ENCODE peak calls at places on chromosome 1, in six cellular contexts. One of them, this sample, is unnamed.

GRCh38 chr1:200245492-200245891 is 164.3 kb downstream of the ZNF281 start:
- DNase-seq in glutamatergic neuron: no peak
- DNase-seq in GM23338: no peak
- DNase-seq in H1: no peak
- DNase-seq in AG04450: no peak
- DNase-seq in fibroblast of the aortic adventitia: peak; percentile 79
- DNase-seq in this sample: peak; percentile 45

GRCh38 chr1:32891241-32891570 is 4.9 kb downstream of the HPCA start:
- DNase-seq in glutamatergic neuron: no peak
- DNase-seq in GM23338: no peak
- DNase-seq in H1: no peak
- DNase-seq in AG04450: no peak
- DNase-seq in fibroblast of the aortic adventitia: no peak
- DNase-seq in this sample: no peak

GRCh38 chr1:62038594-62039284 is 155.9 kb upstream of the L1TD1 start:
- DNase-seq in glutamatergic neuron: no peak
- DNase-seq in GM23338: no peak
- DNase-seq in H1: no peak
- DNase-seq in AG04450: no peak
- DNase-seq in fibroblast of the aortic adventitia: no peak
- DNase-seq in this sample: no peak

GRCh38 chr1:97238816-97239215 is 517.2 kb downstream of the PTBP2 start:
- DNase-seq in glutamatergic neuron: no peak
- DNase-seq in GM23338: no peak
- DNase-seq in H1: no peak
- DNase-seq in AG04450: no peak
- DNase-seq in fibroblast of the aortic adventitia: no peak
- DNase-seq in this sample: no peak

GRCh38 chr1:212791261-212791675 is 309 bp downstream of the NSL1 start:
- DNase-seq in glutamatergic neuron: no peak
- DNase-seq in GM23338: no peak
- DNase-seq in H1: no peak
- DNase-seq in AG04450: no peak
- DNase-seq in fibroblast of the aortic adventitia: peak; percentile 81
- DNase-seq in this sample: peak; percentile 81

GRCh38 chr1:98048234-98048633 is 127.4 kb upstream of the DPYD start:
- DNase-seq in glutamatergic neuron: peak; percentile 58
- DNase-seq in GM23338: peak; percentile 90
- DNase-seq in H1: peak; percentile 56
- DNase-seq in AG04450: peak; percentile 85
- DNase-seq in fibroblast of the aortic adventitia: peak; percentile 93
- DNase-seq in this sample: peak; percentile 93

GRCh38 chr1:172380441-172381244 is 39.8 kb upstream of the C1orf105 start:
- DNase-seq in glutamatergic neuron: no peak
- DNase-seq in GM23338: no peak
- DNase-seq in H1: no peak
- DNase-seq in AG04450: no peak
- DNase-seq in fibroblast of the aortic adventitia: no peak
- DNase-seq in this sample: no peak

GRCh38 chr1:54564312-54565112 is 16.5 kb downstream of the ACOT11 start:
- DNase-seq in glutamatergic neuron: no peak
- DNase-seq in GM23338: peak; percentile 43
- DNase-seq in H1: no peak
- DNase-seq in AG04450: no peak
- DNase-seq in fibroblast of the aortic adventitia: no peak
- DNase-seq in this sample: no peak

GRCh38 chr1:19149736-19150135 is 60.3 kb downstream of the UBR4 start:
- DNase-seq in glutamatergic neuron: no peak
- DNase-seq in GM23338: no peak
- DNase-seq in H1: no peak
- DNase-seq in AG04450: no peak
- DNase-seq in fibroblast of the aortic adventitia: no peak
- DNase-seq in this sample: no peak

GRCh38 chr1:57858740-57859139 is 434.9 kb upstream of the DAB1 start:
- DNase-seq in glutamatergic neuron: no peak
- DNase-seq in GM23338: peak; percentile 16
- DNase-seq in H1: no peak
- DNase-seq in AG04450: no peak
- DNase-seq in fibroblast of the aortic adventitia: no peak
- DNase-seq in this sample: no peak

GRCh38 chr1:153386500-153386901 is 4.4 kb downstream of the S100A8 start:
- DNase-seq in glutamatergic neuron: no peak
- DNase-seq in GM23338: no peak
- DNase-seq in H1: no peak
- DNase-seq in AG04450: no peak
- DNase-seq in fibroblast of the aortic adventitia: no peak
- DNase-seq in this sample: no peak

GRCh38 chr1:221897312-221897711 is 155.4 kb upstream of the DUSP10 start:
- DNase-seq in glutamatergic neuron: no peak
- DNase-seq in GM23338: no peak
- DNase-seq in H1: no peak
- DNase-seq in AG04450: peak; percentile 18
- DNase-seq in fibroblast of the aortic adventitia: peak; percentile 77
- DNase-seq in this sample: peak; percentile 10

GRCh38 chr1:169509354-169509753 is 23.6 kb upstream of the SLC19A2 start:
- DNase-seq in glutamatergic neuron: no peak
- DNase-seq in GM23338: no peak
- DNase-seq in H1: no peak
- DNase-seq in AG04450: no peak
- DNase-seq in fibroblast of the aortic adventitia: no peak
- DNase-seq in this sample: no peak

DNA sequence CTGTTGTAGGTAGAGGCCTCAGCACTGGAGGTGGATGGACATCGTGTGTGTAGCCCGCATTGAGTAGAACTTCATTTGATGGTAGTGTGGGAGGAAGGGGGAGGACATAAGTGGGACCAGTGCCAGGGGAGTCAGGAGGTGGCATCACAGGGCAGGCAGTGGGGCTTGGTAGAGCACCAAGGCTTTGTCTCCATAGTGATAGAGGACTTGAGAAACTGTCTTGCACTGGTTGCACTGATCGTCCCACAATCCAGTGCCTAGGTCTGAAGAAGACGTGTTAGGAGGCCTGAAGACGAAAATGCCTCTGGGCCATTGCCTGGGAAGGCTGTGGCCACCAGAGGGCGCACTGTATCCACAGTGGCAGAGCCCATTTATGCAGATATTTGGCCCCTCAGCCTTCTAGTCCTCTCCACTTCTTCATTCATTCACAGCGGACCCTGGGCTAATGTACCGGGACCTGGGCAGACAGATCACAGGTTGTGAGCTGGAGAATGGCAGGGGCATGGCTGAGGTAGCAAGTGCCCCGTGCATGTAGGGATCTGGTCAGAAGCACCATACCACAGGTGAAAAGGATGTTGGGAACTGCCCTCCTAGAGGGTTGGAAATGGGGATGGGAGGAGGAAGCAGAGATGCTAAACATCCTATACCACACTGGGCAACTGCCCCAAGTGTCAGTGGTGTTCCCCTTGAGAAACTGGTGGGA is 95.4 kb downstream of the PIK3R3 start:
- DNase-seq in glutamatergic neuron: peak; percentile 92
- DNase-seq in GM23338: peak; percentile 92
- DNase-seq in H1: peak; percentile 76
- DNase-seq in AG04450: peak; percentile 59
- DNase-seq in fibroblast of the aortic adventitia: peak; percentile 86
- DNase-seq in this sample: peak; percentile 87
- TF ChIP-seq CTCF in glutamatergic neuron: peak; percentile 96
- TF ChIP-seq CTCF in GM23338: peak; percentile 95
- TF ChIP-seq CTCF in H1: peak; percentile 99
- TF ChIP-seq CTCF in AG04450: peak; percentile 99
- TF ChIP-seq CTCF in fibroblast of the aortic adventitia: peak; percentile 99
- TF ChIP-seq CTCF in this sample: peak; percentile 99

GRCh38 chr1:151281225-151281968 is 702 bp upstream of the ZNF687 start:
- DNase-seq in glutamatergic neuron: peak; percentile 94
- DNase-seq in GM23338: peak; percentile 98
- DNase-seq in H1: peak; percentile 93
- DNase-seq in AG04450: peak; percentile 93
- DNase-seq in fibroblast of the aortic adventitia: peak; percentile 98
- DNase-seq in this sample: peak; percentile 98
- TF ChIP-seq CTCF in glutamatergic neuron: peak; percentile 44
- TF ChIP-seq CTCF in GM23338: no peak
- TF ChIP-seq CTCF in H1: no peak
- TF ChIP-seq CTCF in AG04450: no peak
- TF ChIP-seq CTCF in fibroblast of the aortic adventitia: no peak
- TF ChIP-seq CTCF in this sample: peak; percentile 2

DNA sequence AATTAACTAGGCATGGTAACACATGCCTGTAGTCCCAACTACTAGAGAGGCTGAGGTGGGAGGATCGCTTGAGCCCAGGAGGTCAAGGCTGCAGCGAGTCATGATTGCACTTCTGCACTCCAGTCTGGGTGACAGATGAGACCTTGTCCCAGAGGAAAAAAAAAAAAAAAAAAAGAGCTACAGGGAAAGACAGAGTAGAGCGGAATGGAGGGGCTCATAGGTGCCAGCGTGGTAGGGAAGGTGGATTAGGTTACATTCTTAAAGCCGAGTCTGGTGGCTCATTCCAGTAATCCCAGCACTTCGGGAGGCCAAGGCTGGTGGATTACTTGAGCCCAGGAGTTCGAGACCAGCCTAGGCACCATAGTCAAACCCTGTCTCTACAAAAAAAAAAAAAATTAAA is 20.9 kb upstream of the PADI6 start:
- DNase-seq in glutamatergic neuron: no peak
- DNase-seq in GM23338: no peak
- DNase-seq in H1: no peak
- DNase-seq in AG04450: no peak
- DNase-seq in fibroblast of the aortic adventitia: no peak
- DNase-seq in this sample: no peak
- TF ChIP-seq CTCF in glutamatergic neuron: no peak
- TF ChIP-seq CTCF in GM23338: no peak
- TF ChIP-seq CTCF in H1: no peak
- TF ChIP-seq CTCF in AG04450: no peak
- TF ChIP-seq CTCF in fibroblast of the aortic adventitia: no peak
- TF ChIP-seq CTCF in this sample: no peak

GRCh38 chr1:45643978-45644377 is 20.1 kb upstream of the CCDC17 start:
- DNase-seq in glutamatergic neuron: no peak
- DNase-seq in GM23338: peak; percentile 19
- DNase-seq in H1: no peak
- DNase-seq in AG04450: no peak
- DNase-seq in fibroblast of the aortic adventitia: no peak
- DNase-seq in this sample: no peak
- TF ChIP-seq CTCF in glutamatergic neuron: no peak
- TF ChIP-seq CTCF in GM23338: peak; percentile 33
- TF ChIP-seq CTCF in H1: peak; percentile 6
- TF ChIP-seq CTCF in AG04450: no peak
- TF ChIP-seq CTCF in fibroblast of the aortic adventitia: no peak
- TF ChIP-seq CTCF in this sample: no peak

DNA sequence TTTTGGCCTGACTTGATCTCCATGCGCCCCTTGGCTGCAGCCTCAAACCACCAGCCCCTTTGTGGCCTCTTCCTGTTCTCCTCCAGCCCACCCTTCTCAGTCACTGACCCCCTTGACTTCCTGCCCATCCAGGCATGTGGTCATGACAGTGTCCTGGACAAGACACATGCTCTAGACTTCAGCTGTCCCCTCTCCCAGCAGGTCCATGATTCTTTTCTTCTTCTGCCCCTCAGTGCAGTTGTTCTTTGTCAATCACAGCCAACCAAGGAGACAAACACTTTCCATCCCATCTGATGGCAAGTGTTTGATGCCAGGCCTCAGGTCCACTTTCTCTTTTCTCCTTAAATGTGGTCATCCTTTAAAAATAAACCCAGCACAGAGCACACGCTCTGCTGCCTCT is 49.7 kb downstream of the SYT6 start:
- DNase-seq in glutamatergic neuron: no peak
- DNase-seq in GM23338: no peak
- DNase-seq in H1: no peak
- DNase-seq in AG04450: no peak
- DNase-seq in fibroblast of the aortic adventitia: no peak
- DNase-seq in this sample: no peak
- TF ChIP-seq CTCF in glutamatergic neuron: no peak
- TF ChIP-seq CTCF in GM23338: no peak
- TF ChIP-seq CTCF in H1: no peak
- TF ChIP-seq CTCF in AG04450: no peak
- TF ChIP-seq CTCF in fibroblast of the aortic adventitia: no peak
- TF ChIP-seq CTCF in this sample: no peak